ENCODE peak calls at places on chromosome 22, in five cellular contexts. K, S, I, A and B are unnamed samples.

GRCh38 chr22:25236417-25236816 is 17.0 kb downstream of the CRYBB2 start:
- DNase-seq in K (no peak), S (no peak), I (no peak), A (no peak), B (no peak)

GRCh38 chr22:37231406-37232139 is 12.5 kb downstream of the RAC2 start:
- DNase-seq in K (no peak), S (no peak), I (no peak), A (no peak), B (no peak)

GRCh38 chr22:45351956-45352355 is 42.2 kb downstream of the FAM118A start:
- DNase-seq in K (no peak), S (no peak), I (no peak), A (no peak), B (no peak)

GRCh38 chr22:32991353-32992115 is 66.6 kb downstream of the SYN3 start:
- DNase-seq in K (no peak), S (no peak), I (no peak), A (peak), B (peak)

GRCh38 chr22:50625131-50625567 is 2.8 kb downstream of the ARSA start:
- DNase-seq in K (no peak), S (no peak), I (no peak), A (no peak), B (peak)

GRCh38 chr22:35037089-35037488 is 28.9 kb upstream of the ISX start:
- DNase-seq in K (peak), S (no peak), I (no peak), A (peak), B (no peak)

GRCh38 chr22:48820481-48821345 is 1007.0 kb downstream of the BRD1 start:
- DNase-seq in K (no peak), S (no peak), I (no peak), A (no peak), B (no peak)

GRCh38 chr22:43884600-43885318 is 7.1 kb downstream of the PNPLA5 start:
- DNase-seq in K (peak), S (peak), I (peak), A (peak), B (peak)

GRCh38 chr22:26484360-26484706 is 656 bp downstream of the SRRD start:
- DNase-seq in K (no peak), S (no peak), I (peak), A (no peak), B (no peak)

GRCh38 chr22:50500452-50500851 is 7.0 kb downstream of the LMF2 start:
- DNase-seq in K (no peak), S (no peak), I (no peak), A (no peak), B (no peak)

GRCh38 chr22:21571679-21572078 is 4.2 kb downstream of the UBE2L3 start:
- DNase-seq in K (no peak), S (no peak), I (no peak), A (no peak), B (no peak)

GRCh38 chr22:19732403-19733113 is 9.2 kb downstream of the GP1BB start:
- DNase-seq in K (no peak), S (no peak), I (no peak), A (no peak), B (no peak)

GRCh38 chr22:20546541-20546950 is 39.1 kb downstream of the MED15 start:
- DNase-seq in K (no peak), S (no peak), I (no peak), A (no peak), B (no peak)

GRCh38 chr22:31019276-31019930 is 50.3 kb downstream of the TUG1 start:
- DNase-seq in K (no peak), S (no peak), I (no peak), A (no peak), B (no peak)